ENCODE peak calls at places on chromosomes 7 and 10, in five cellular contexts. One of them, this sample, is unnamed.

GRCh38 chr7:128837521-128837921 is 7.3 kb downstream of the FLNC start:
- DNase-seq in amniotic stem cell: no peak
- DNase-seq in GM12865: no peak
- DNase-seq in GM23338: no peak
- DNase-seq in NCI-H2081: no peak
- DNase-seq in this sample: no peak

GRCh38 chr10:125028291-125028867 is 86.5 kb downstream of the ZRANB1 start:
- DNase-seq in amniotic stem cell: peak
- DNase-seq in GM12865: no peak
- DNase-seq in GM23338: no peak
- DNase-seq in NCI-H2081: no peak
- DNase-seq in this sample: no peak

GRCh38 chr7:129665013-129665401 is 53.5 kb downstream of the NRF1 start:
- DNase-seq in amniotic stem cell: peak
- DNase-seq in GM12865: no peak
- DNase-seq in GM23338: peak
- DNase-seq in NCI-H2081: no peak
- DNase-seq in this sample: peak

GRCh38 chr10:93954299-93954698 is 39.4 kb upstream of the PLCE1 start:
- DNase-seq in amniotic stem cell: no peak
- DNase-seq in GM12865: no peak
- DNase-seq in GM23338: no peak
- DNase-seq in NCI-H2081: no peak
- DNase-seq in this sample: no peak

GRCh38 chr10:11387044-11387443 is 224.4 kb downstream of the USP6NL start:
- DNase-seq in amniotic stem cell: no peak
- DNase-seq in GM12865: no peak
- DNase-seq in GM23338: no peak
- DNase-seq in NCI-H2081: no peak
- DNase-seq in this sample: no peak

GRCh38 chr7:139426258-139427028 is 57.0 kb downstream of the KLRG2 start:
- DNase-seq in amniotic stem cell: no peak
- DNase-seq in GM12865: no peak
- DNase-seq in GM23338: no peak
- DNase-seq in NCI-H2081: no peak
- DNase-seq in this sample: no peak

GRCh38 chr10:70481105-70481504 is 2.5 kb downstream of the PALD1 start:
- DNase-seq in amniotic stem cell: no peak
- DNase-seq in GM12865: no peak
- DNase-seq in GM23338: no peak
- DNase-seq in NCI-H2081: no peak
- DNase-seq in this sample: no peak

GRCh38 chr10:101748496-101748895 is 27.4 kb downstream of the FGF8 start:
- DNase-seq in amniotic stem cell: no peak
- DNase-seq in GM12865: no peak
- DNase-seq in GM23338: no peak
- DNase-seq in NCI-H2081: no peak
- DNase-seq in this sample: no peak

GRCh38 chr7:4189151-4189570 is 492.9 kb upstream of the FOXK1 start:
- DNase-seq in amniotic stem cell: no peak
- DNase-seq in GM12865: no peak
- DNase-seq in GM23338: no peak
- DNase-seq in NCI-H2081: peak
- DNase-seq in this sample: no peak

GRCh38 chr10:49133706-49134248 is at the start of gene FAM170B:
- DNase-seq in amniotic stem cell: no peak
- DNase-seq in GM12865: no peak
- DNase-seq in GM23338: no peak
- DNase-seq in NCI-H2081: no peak
- DNase-seq in this sample: no peak

GRCh38 chr10:12279281-12279680 is 70.1 kb upstream of the CAMK1D start:
- DNase-seq in amniotic stem cell: no peak
- DNase-seq in GM12865: no peak
- DNase-seq in GM23338: no peak
- DNase-seq in NCI-H2081: no peak
- DNase-seq in this sample: no peak

GRCh38 chr7:52863667-52864066 is 171.8 kb upstream of the POM121L12 start:
- DNase-seq in amniotic stem cell: no peak
- DNase-seq in GM12865: no peak
- DNase-seq in GM23338: no peak
- DNase-seq in NCI-H2081: no peak
- DNase-seq in this sample: no peak

GRCh38 chr7:38525857-38526256 is 105.3 kb downstream of the AMPH start:
- DNase-seq in amniotic stem cell: no peak
- DNase-seq in GM12865: no peak
- DNase-seq in GM23338: no peak
- DNase-seq in NCI-H2081: no peak
- DNase-seq in this sample: no peak

GRCh38 chr7:121099572-121099971 is 111.1 kb downstream of the CPED1 start:
- DNase-seq in amniotic stem cell: no peak
- DNase-seq in GM12865: peak
- DNase-seq in GM23338: peak
- DNase-seq in NCI-H2081: no peak
- DNase-seq in this sample: no peak

GRCh38 chr7:9575716-9576115 is 1142.3 kb downstream of the NXPH1 start:
- DNase-seq in amniotic stem cell: no peak
- DNase-seq in GM12865: no peak
- DNase-seq in GM23338: no peak
- DNase-seq in NCI-H2081: no peak
- DNase-seq in this sample: no peak

GRCh38 chr7:87993269-87993668 is 59.2 kb downstream of the ADAM22 start:
- DNase-seq in amniotic stem cell: no peak
- DNase-seq in GM12865: no peak
- DNase-seq in GM23338: no peak
- DNase-seq in NCI-H2081: no peak
- DNase-seq in this sample: no peak

GRCh38 chr10:92573091-92573797 is 649 bp downstream of the IDE start:
- DNase-seq in amniotic stem cell: no peak
- DNase-seq in GM12865: peak
- DNase-seq in GM23338: peak
- DNase-seq in NCI-H2081: no peak
- DNase-seq in this sample: peak

GRCh38 chr7:158057446-158057845 is 530.2 kb downstream of the PTPRN2 start:
- DNase-seq in amniotic stem cell: no peak
- DNase-seq in GM12865: no peak
- DNase-seq in GM23338: no peak
- DNase-seq in NCI-H2081: no peak
- DNase-seq in this sample: no peak

GRCh38 chr7:152013974-152014373 is 11.5 kb upstream of the GALNT11 start:
- DNase-seq in amniotic stem cell: no peak
- DNase-seq in GM12865: no peak
- DNase-seq in GM23338: no peak
- DNase-seq in NCI-H2081: no peak
- DNase-seq in this sample: no peak

GRCh38 chr7:20296444-20296843 is 34.3 kb upstream of the ITGB8 start:
- DNase-seq in amniotic stem cell: no peak
- DNase-seq in GM12865: no peak
- DNase-seq in GM23338: no peak
- DNase-seq in NCI-H2081: no peak
- DNase-seq in this sample: no peak

GRCh38 chr7:23014681-23015080 is 751 bp upstream of the HYCC1 start:
- DNase-seq in amniotic stem cell: no peak
- DNase-seq in GM12865: no peak
- DNase-seq in GM23338: no peak
- DNase-seq in NCI-H2081: no peak
- DNase-seq in this sample: peak

GRCh38 chr10:48945441-48946143 is 6.0 kb upstream of the LRRC18 start:
- DNase-seq in amniotic stem cell: no peak
- DNase-seq in GM12865: no peak
- DNase-seq in GM23338: no peak
- DNase-seq in NCI-H2081: no peak
- DNase-seq in this sample: no peak

This sample was measured in NB4.